ENCODE peak calls at places on chromosomes 5 and 9, in ten cellular contexts. I is GM23248; Y is GM23338; X is CD4-positive, alpha-beta memory T cell; U is tibial nerve; S is IMR-90; O is ovary; N is lower lobe of right lung; C is trophoblast cell; F is endothelial cell of umbilical vein. R is an unnamed sample.

GRCh38 chr9:82726404-82727276 is 336.3 kb downstream of the RASEF start:
- DNase-seq in I (no peak), Y (no peak), X (no peak), U (no peak), S (no peak), O (no peak), N (no peak), C (no peak), F (no peak), R (no peak)

GRCh38 chr9:135961811-135962695 is 880 bp upstream of the UBAC1 start:
- DNase-seq in I (no peak), Y (no peak), X (no peak), U (no peak), S (no peak), O (no peak), N (no peak), C (no peak), F (no peak), R (no peak)

GRCh38 chr5:16464664-16465543 is 696 bp downstream of the ZNF622 start:
- DNase-seq in I (peak; percentile 63), Y (peak; percentile 34), X (peak; percentile 8), U (no peak), S (no peak), O (no peak), N (peak; percentile 46), C (peak; percentile 5), F (peak; percentile 6), R (no peak)

GRCh38 chr5:31186672-31187267 is 6.7 kb upstream of the CDH6 start:
- DNase-seq in I (peak; percentile 61), Y (peak; percentile 72), X (no peak), U (no peak), S (peak; percentile 59), O (no peak), N (no peak), C (peak; percentile 68), F (peak; percentile 20), R (no peak)

GRCh38 chr9:93297659-93298497 is 113.9 kb downstream of the WNK2 start:
- DNase-seq in I (no peak), Y (peak; percentile 41), X (no peak), U (no peak), S (no peak), O (peak; percentile 9), N (peak; percentile 41), C (no peak), F (no peak), R (no peak)

GRCh38 chr5:117803533-117803932 is 1184.8 kb downstream of the DTWD2 start:
- DNase-seq in I (no peak), Y (no peak), X (no peak), U (no peak), S (peak; percentile 90), O (no peak), N (no peak), C (peak; percentile 97), F (no peak), R (no peak)

GRCh38 chr9:122806661-122807060 is 6.7 kb downstream of the OR1K1 start:
- DNase-seq in I (no peak), Y (no peak), X (no peak), U (no peak), S (no peak), O (no peak), N (no peak), C (peak; percentile 77), F (no peak), R (no peak)

GRCh38 chr5:1058988-1059883 is 50.6 kb downstream of the NKD2 start:
- DNase-seq in I (no peak), Y (no peak), X (no peak), U (no peak), S (no peak), O (no peak), N (no peak), C (no peak), F (no peak), R (no peak)

GRCh38 chr5:44714871-44715580 is 93.7 kb upstream of the MRPS30 start:
- DNase-seq in I (no peak), Y (no peak), X (no peak), U (no peak), S (no peak), O (no peak), N (no peak), C (no peak), F (no peak), R (no peak)

GRCh38 chr5:17248999-17249634 is 31.7 kb downstream of the BASP1 start:
- DNase-seq in I (peak; percentile 98), Y (no peak), X (no peak), U (peak; percentile 23), S (peak; percentile 99), O (no peak), N (no peak), C (peak; percentile 96), F (peak; percentile 65), R (no peak)

GRCh38 chr9:137148661-137149060 is 9.7 kb downstream of the GRIN1 start:
- DNase-seq in I (no peak), Y (no peak), X (no peak), U (no peak), S (no peak), O (no peak), N (no peak), C (no peak), F (no peak), R (no peak)

DNA sequence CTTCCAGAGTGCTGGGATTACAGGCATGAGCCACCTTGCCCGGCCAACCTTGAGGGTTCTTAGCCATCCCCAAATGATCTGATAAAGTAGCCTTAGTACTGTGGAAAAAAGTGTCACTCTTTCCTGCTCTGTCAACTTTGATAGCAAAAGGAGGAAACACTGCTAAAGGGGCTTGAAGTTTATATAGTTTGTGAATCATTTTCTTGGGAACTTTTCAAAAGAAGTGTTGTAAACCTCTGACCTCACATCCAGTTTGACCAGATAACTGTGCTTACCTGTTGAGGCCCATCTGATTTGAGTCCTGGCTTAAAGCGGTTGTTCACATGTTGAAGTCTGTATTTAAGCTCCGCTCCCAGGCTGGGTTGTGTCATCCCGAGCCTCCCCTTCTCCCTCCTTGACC is 303.3 kb downstream of the DOCK8 start:
- DNase-seq in I (no peak), Y (no peak), X (no peak), U (no peak), S (no peak), O (no peak), N (no peak), C (peak; percentile 12), F (no peak), R (no peak)
- H3K27ac ChIP-seq in I (no peak overlapping the region), Y (no peak overlapping the region), X (no peak overlapping the region), U (no peak overlapping the region), S (no peak overlapping the region), O (no peak overlapping the region), N (no peak overlapping the region), C (no peak overlapping the region), F (no peak overlapping the region), R (no peak overlapping the region)

GRCh38 chr5:96718635-96719077 is 56.5 kb downstream of the CAST start:
- DNase-seq in I (no peak), Y (peak; percentile 26), X (no peak), U (no peak), S (no peak), O (peak; percentile 48), N (peak; percentile 79), C (no peak), F (no peak), R (no peak)
- H3K27ac ChIP-seq in I (no peak overlapping the region), Y (no peak overlapping the region), X (no peak overlapping the region), U (peak overlapping the region; percentile 26), S (no peak overlapping the region), O (no peak overlapping the region), N (peak overlapping the region; percentile 44), C (no peak overlapping the region), F (no peak overlapping the region), R (no peak overlapping the region)

GRCh38 chr5:166369817-166370216 is 1921.6 kb upstream of the WWC1 start:
- DNase-seq in I (no peak), Y (no peak), X (no peak), U (no peak), S (no peak), O (no peak), N (no peak), C (no peak), F (no peak), R (no peak)
- H3K27ac ChIP-seq in I (no peak overlapping the region), Y (no peak overlapping the region), X (no peak overlapping the region), U (no peak overlapping the region), S (no peak overlapping the region), O (peak overlapping the region; percentile 24), N (no peak overlapping the region), C (no peak overlapping the region), F (no peak overlapping the region), R (no peak overlapping the region)

DNA sequence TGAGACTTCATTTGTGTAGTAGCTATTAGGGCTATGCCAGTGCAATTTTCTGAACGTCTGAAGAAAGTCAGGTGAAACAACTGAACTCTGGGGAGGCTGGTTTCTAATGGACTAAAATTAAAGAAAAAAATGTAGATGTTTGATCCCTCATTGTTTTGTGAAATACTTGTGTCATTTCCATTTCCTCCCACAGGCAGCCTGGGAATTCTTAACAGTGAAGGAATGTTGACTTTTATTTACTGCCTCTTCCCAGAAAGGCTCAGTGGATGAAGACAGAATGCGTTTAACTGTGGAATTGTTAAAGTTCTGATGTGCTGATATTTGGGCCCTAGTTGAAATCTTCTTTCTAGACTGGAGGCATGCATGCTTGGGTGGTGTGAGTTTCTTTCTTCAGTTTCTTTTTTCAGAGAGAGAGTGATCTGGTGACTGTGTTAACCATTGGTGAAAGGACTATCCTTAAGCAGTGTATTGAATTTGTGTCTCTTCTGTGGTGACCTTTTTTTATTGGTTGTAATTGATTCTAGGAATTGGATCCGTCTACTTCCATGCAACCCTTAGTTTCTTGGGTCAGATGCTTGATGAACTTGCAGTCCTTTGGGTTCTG is 15.5 kb downstream of the ACER2 start:
- DNase-seq in I (peak; percentile 8), Y (peak; percentile 53), X (no peak), U (no peak), S (no peak), O (no peak), N (no peak), C (peak; percentile 51), F (peak; percentile 75), R (no peak)
- H3K27ac ChIP-seq in I (no peak overlapping the region), Y (peak overlapping the region; percentile 47), X (no peak overlapping the region), U (peak overlapping the region; percentile 19), S (no peak overlapping the region), O (no peak overlapping the region), N (no peak overlapping the region), C (no peak overlapping the region), F (peak overlapping the region; percentile 39), R (no peak overlapping the region)

DNA sequence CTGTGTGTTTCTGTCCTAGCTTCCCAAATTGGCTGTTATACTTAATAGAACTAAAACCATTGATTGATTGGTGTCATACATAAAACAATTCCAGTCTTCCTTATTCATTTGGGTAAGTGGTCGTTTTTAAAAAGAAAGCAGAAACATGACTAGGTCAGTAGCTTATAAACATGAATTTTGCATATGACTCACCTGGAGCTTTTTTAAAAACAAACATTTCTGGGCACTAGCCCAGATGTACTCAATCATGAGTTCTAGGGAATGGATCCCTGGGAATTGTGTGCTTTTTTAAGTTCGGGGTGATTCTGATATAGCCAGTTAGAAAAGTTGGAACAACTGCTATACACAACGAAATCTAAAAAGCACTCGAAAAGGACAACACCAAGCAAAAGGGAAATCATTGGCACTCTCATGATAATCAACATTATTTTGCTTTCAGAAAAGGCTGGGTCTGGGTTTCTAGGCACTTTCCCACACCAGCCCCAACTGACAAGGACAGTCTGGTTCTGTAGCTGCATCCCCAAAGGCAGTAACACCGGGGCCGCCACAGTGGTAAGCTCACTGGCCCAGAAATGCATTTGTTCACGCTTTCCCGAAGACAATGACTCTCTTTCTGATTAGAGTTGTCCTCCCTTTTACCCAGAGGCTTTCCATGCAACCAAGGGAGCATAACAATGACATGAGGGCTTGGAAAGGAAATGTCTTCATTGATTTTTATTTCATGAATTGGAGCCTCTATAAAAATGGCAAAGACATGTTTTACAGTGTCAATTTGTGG is 664.9 kb upstream of the WWC1 start:
- DNase-seq in I (peak; percentile 32), Y (no peak), X (no peak), U (no peak), S (peak; percentile 31), O (no peak), N (no peak), C (no peak), F (no peak), R (no peak)
- H3K27ac ChIP-seq in I (no peak overlapping the region), Y (no peak overlapping the region), X (no peak overlapping the region), U (no peak overlapping the region), S (no peak overlapping the region), O (no peak overlapping the region), N (no peak overlapping the region), C (no peak overlapping the region), F (no peak overlapping the region), R (no peak overlapping the region)